ENCODE peak calls at places on chromosomes 12 and 14, in seven cellular contexts. L is heart right ventricle; B is pancreas; S is K562; J is PC-3; A is thoracic aorta; M is CD8-positive, alpha-beta T cell. P is an unnamed sample. For H3K27me3, the result is how much of the 10 kb centered on the place peaks cover.

GRCh38 chr12:30942936-30943335 is 16.4 kb downstream of the TSPAN11 start:
- ATAC-seq in A (no peak), B (no peak), S (no peak), J (no peak), L (no peak), M (no peak), P (no peak)

GRCh38 chr12:109112720-109113465 is 3.5 kb upstream of the ACACB start:
- ATAC-seq in A (no peak), J (no peak), L (no peak), M (no peak), B (no peak), S (no peak), P (no peak)

GRCh38 chr12:115857160-115857920 is 420.2 kb downstream of the MED13L start:
- ATAC-seq in L (no peak), J (peak), S (no peak), B (no peak), A (no peak), M (no peak), P (no peak)

GRCh38 chr14:31429791-31430190 is 9.4 kb upstream of the HEATR5A start:
- ATAC-seq in L (no peak), S (no peak), A (no peak), J (no peak), M (no peak), B (no peak), P (no peak)

GRCh38 chr12:56143225-56143624 is 9.2 kb upstream of the MYL6B start:
- ATAC-seq in S (no peak), M (peak), J (no peak), A (peak), L (no peak), B (no peak), P (no peak)

GRCh38 chr14:91138511-91139359 is 24.9 kb downstream of the DGLUCY start:
- ATAC-seq in A (no peak), S (peak), L (no peak), M (peak), J (peak), B (peak), P (no peak)

GRCh38 chr14:57657487-57657886 is 163.8 kb upstream of the CCDC198 start:
- ATAC-seq in L (no peak), A (no peak), M (no peak), S (no peak), J (no peak), B (peak), P (no peak)

GRCh38 chr12:132433641-132434395 is 56.1 kb upstream of the FBRSL1 start:
- ATAC-seq in M (no peak), L (no peak), J (peak), S (no peak), A (no peak), B (no peak), P (no peak)

GRCh38 chr12:47896022-47896421 is 8.8 kb downstream of the VDR start:
- ATAC-seq in B (no peak), S (no peak), J (no peak), L (no peak), A (no peak), M (no peak), P (no peak)

GRCh38 chr12:89276860-89277259 is 75.4 kb downstream of the DUSP6 start:
- ATAC-seq in J (no peak), L (peak), M (no peak), S (no peak), A (no peak), B (no peak), P (no peak)

GRCh38 chr14:49464885-49465284 is 121.3 kb downstream of the RPS29 start:
- ATAC-seq in M (no peak), L (no peak), B (no peak), A (no peak), S (peak), J (peak), P (no peak)

GRCh38 chr14:84789012-84789411 is 740.9 kb upstream of the FLRT2 start:
- ATAC-seq in A (no peak), B (no peak), S (no peak), L (no peak), J (no peak), M (no peak), P (no peak)

GRCh38 chr14:103067231-103067954 is 10.0 kb upstream of the CDC42BPB start:
- ATAC-seq in B (peak), M (no peak), S (no peak), J (peak), A (peak), L (no peak), P (peak)

DNA sequence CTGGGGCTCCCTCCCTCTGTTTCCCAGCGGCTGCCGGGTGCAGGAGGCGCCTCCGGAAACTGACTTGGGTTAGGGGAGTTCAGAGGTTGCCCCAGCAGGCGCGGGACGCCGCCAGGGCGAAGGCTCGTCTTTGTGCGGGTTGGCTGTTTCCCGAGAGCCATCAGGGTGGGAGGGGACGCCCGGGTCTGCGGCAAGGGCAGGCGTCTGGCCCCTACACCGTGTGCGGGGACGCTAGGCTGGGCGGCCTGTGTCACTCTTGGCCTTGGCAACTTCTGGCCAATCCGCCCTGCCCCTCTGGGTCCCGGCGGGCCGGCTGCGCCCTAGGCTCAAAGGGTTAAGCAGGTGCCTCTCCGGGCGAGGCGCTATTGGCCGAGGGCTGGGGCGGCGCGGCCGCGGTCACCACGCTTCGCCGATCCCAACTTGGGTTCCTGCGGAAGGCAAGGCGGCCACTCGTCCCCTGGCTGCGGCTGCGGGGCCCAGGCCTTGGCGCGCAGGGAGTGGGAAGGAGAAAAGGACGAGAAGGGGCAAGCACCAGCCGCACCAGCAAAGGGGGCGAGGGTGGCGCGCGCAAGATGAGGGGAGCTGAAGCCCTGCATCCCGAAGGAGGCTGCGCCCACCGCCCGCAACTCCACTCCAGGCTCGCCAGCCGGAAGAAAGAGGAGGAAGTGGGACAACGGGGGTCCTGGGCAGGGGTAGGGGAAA is 5.6 kb upstream of the NPAS3 start:
- ATAC-seq in J (no peak), S (no peak), M (no peak), A (no peak), L (peak), B (peak), P (peak)
- H3K4me3 ChIP-seq in J (peak), S (no peak), M (no peak), A (peak), L (peak), B (no peak), P (peak)

DNA sequence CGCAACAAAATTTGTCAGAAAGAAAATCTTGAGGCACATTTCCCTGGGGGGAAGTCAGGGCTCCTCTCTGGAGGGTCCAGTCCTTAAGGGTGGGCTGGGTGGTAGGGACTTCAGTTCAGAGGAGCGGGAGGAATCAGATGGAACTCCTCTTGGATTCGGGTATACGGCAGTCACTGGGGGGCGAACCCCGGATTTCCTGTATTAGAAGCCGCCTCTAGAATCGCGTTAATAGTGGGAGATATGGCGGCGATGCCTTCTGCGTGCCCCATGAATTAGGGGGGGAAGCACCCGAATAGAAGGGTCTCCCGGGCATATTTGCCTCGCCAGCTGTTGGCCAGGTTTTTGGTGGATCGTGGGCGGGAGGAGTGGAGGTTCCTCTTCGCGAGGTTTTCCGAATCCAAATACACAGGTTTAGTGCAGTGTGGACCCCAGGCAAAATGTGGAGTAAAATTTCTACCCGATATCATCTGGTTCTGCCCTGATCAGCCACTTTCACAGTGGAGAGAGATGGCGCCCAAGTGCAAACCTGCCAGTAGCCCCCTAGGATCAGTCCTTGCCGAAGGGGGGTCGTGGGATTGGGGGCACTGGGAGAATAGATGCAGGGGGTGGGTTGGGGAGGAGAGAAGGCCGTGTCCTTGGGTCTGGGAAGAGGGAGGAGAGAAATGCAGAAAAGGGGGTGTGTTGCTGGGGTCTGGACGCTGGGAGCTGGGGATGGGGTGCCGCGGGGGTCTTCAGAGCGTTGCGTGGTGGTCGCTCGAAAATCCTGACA is 637 bp downstream of the MEG3 start:
- ATAC-seq in L (no peak), A (no peak), B (peak), M (no peak), S (no peak), J (no peak), P (no peak)
- H3K27me3 ChIP-seq in L (half or more), A (under half), B (under half), M (under half), S (under half), J (under half), P (half or more)

GRCh38 chr12:3298603-3299002 is 192.4 kb upstream of the PRMT8 start:
- ATAC-seq in L (no peak), M (no peak), S (no peak), B (no peak), J (no peak), A (no peak), P (no peak)

GRCh38 chr12:3303410-3304136 is 187.4 kb upstream of the PRMT8 start:
- ATAC-seq in B (no peak), L (no peak), M (no peak), J (peak), S (no peak), A (no peak), P (no peak)

GRCh38 chr12:3302406-3303041 is 188.5 kb upstream of the PRMT8 start:
- ATAC-seq in M (no peak), J (no peak), L (no peak), S (no peak), B (no peak), A (no peak), P (no peak)

GRCh38 chr12:3300833-3301401 is 190.1 kb upstream of the PRMT8 start:
- ATAC-seq in M (no peak), A (no peak), J (no peak), S (no peak), L (peak), B (no peak), P (no peak)

GRCh38 chr12:3299929-3300832 is 190.8 kb upstream of the PRMT8 start:
- ATAC-seq in L (peak), S (peak), B (peak), M (peak), A (peak), J (peak), P (peak)
- H3K4me3 ChIP-seq in L (no peak), S (no peak), B (no peak), M (peak), A (peak), J (peak), P (peak)

DNA sequence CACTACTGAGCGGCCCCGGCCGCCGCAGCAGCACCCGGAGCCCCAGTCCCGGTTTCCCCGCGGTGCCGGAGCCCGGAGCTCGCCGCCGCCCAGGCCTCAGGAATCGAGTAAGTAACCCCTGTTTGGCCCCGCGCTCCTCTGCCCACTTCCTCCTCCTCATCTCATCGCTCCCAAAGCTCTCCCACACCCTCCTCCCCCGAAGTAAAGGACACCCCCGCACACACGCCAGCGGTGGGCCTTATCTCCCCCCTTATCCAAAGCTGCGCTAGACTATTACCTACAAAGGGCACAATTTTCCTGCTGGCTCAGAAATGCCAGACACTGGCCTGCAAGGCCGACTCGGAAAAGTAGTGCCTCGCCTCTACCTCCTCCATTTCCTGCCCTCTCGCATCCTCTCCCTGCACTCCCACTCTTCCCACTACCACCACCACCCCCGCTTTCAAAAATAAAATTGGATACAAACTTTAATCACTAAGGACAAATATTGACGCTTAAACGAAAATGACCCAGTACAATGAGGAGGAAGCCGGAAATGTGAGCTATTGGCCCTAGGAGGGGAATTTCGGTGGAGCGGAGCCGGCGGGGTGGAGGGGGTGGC is 581 bp upstream of the FOXG1 start:
- ATAC-seq in J (no peak), B (peak), L (no peak), S (peak), A (no peak), M (no peak), P (no peak)
- H3K27me3 ChIP-seq in J (half or more), B (under half), L (half or more), S (under half), A (under half), M (under half), P (half or more)

DNA sequence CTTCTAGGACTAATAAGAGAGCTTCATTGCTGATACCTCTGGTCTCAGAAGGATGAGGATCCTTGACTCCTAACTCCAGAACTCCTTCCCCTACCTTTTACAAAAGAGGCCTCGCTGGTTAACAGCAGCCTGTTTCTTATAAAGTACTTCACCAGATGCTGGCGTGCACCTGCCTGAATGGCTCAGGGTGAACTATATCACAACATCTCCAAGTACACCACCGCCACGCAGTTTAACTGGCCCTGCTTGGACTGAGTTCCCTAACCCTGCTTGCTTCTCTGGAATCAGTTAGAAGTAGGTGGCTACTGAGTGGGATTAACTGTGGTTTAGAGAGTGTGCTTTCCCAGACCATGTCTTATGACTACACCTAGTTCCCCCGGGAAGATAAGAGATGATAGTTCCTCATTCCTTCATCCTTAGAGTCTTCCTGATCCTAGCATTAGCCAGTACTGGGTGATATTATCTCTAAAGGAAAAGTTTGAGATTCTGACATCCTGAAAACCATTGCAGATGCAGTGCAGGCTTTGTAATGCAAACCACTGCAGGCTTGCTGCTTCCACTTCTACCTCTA is 3.0 kb downstream of the FOXJ2 start:
- ATAC-seq in J (no peak), M (no peak), L (no peak), S (no peak), A (no peak), B (no peak), P (no peak)
- H3K4me3 ChIP-seq in J (no peak), M (peak), L (peak), S (no peak), A (peak), B (no peak), P (peak)

DNA sequence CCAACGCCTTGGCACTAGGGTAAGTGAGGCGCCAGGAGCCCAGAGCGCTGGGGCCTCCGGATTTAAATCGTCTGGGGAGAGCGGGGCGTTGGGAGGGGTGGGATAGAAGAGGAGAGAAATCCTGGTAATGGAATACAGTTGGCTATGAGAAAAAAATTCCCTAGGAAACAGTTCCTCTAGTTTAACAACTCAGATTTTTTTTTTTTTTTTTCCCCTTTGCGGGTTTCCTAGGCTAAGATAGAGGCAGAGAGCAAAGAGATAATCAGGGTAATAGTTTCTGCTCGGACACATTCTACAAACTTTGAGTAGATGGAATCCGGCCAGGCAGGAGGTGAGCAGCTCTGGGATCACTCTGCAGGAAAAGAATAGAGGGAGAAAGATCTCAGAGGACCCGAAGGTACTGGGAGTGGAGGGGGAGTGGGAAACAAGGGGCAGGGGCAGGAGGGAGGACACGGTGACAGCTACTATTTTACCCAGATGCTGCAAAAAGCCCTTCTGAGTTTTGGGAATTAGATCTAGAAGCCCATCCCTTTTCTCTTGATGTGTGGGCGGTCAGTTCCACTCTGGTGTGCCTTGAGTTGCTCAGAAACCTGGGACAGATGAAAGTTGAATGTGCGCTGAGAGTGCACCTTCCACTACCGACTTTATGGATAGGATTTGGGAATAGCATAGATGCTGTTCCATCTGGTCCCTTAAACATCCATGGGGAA is 439 bp downstream of the GPRC5A start:
- ATAC-seq in M (no peak), J (no peak), S (no peak), L (no peak), B (no peak), A (no peak), P (no peak)
- H3K27me3 ChIP-seq in M (under half), J (under half), S (under half), L (under half), B (under half), A (under half), P (under half)

GRCh38 chr14:75428230-75429104 is 645 bp downstream of the JDP2 start:
- ATAC-seq in B (peak), A (no peak), M (no peak), L (peak), J (peak), S (peak), P (peak)

GRCh38 chr14:75427126-75427481 is 718 bp upstream of the JDP2 start:
- ATAC-seq in J (no peak), S (peak), L (peak), B (peak), M (no peak), A (no peak), P (peak)

GRCh38 chr14:75425443-75425842 is 2.4 kb upstream of the JDP2 start:
- ATAC-seq in M (no peak), B (no peak), S (no peak), A (no peak), J (no peak), L (no peak), P (no peak)

GRCh38 chr14:75427482-75428229 is at the start of gene JDP2:
- ATAC-seq in B (peak), L (peak), A (peak), M (peak), S (peak), J (peak), P (peak)

DNA sequence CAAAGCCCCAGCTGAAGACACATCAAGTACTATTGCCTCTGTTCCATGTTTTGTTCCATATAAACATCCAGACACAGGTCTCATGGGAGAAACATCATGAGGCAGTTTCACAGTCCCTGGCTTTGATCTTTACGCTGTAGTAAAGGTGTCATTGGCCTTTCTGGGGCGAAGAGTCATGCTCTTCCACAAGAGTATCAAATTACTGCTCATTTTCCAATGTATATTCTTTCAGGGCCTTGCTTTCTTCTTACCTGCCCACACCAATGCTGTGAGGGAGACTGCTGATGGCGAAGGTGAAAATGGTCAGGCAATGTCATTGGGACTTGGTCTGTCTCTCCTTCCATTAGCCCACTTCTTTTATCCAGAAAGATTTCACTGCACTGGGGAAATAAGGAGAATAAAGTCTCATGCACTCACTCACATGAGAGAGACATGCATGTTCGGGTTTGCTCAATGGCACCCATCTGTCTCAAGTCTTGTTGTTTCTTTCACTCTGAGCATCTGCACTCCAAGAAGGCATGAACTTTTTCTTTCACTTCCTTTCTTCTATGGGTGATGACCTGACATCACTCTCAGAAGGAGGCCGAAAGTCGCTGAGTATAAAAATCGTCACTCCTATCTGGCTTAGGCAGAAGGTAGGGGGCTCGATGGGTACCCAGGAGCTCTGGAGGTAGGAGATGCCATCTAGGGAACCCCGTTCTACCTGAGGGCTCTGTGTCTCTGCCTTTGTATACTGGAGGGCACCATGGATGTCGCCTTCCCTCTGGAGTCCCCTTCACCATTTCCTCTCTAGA is 1.3 kb upstream of the JDP2 start:
- ATAC-seq in M (no peak), B (no peak), S (no peak), A (no peak), J (no peak), L (peak), P (no peak)
- H3K4me3 ChIP-seq in M (no peak), B (no peak), S (no peak), A (peak), J (no peak), L (peak), P (peak)